ENCODE peak calls at places on chromosomes 6 and 20, in six cellular contexts. L, V, H, D, C and Y are unnamed samples. For H3K4me1 and H3K36me3, the result is how much of the 10 kb centered on the place peaks cover.

GRCh38 chr6:5215799-5216198 is 45.0 kb downstream of the LYRM4 start:
- DNase-seq in L (no peak), V (no peak), H (no peak), D (no peak), C (no peak), Y (no peak)

GRCh38 chr6:105769987-105770386 is 316.1 kb upstream of the PRDM1 start:
- DNase-seq in L (no peak), V (no peak), H (no peak), D (no peak), C (no peak), Y (no peak)

GRCh38 chr20:56454754-56455153 is 13.7 kb upstream of the RTF2 start:
- DNase-seq in L (no peak), V (no peak), H (no peak), D (no peak), C (no peak), Y (no peak)

GRCh38 chr6:149887343-149887742 is 10.6 kb downstream of the RAET1E start:
- DNase-seq in L (peak), V (no peak), H (no peak), D (no peak), C (no peak), Y (no peak)

GRCh38 chr6:134379599-134379998 is 61.7 kb upstream of the SGK1 start:
- DNase-seq in L (no peak), V (no peak), H (no peak), D (no peak), C (no peak), Y (no peak)

GRCh38 chr20:59403261-59403961 is 103.0 kb downstream of the EDN3 start:
- DNase-seq in L (peak), V (no peak), H (peak), D (peak), C (no peak), Y (no peak)

GRCh38 chr6:139027620-139028182 is 844 bp upstream of the ABRACL start:
- DNase-seq in L (no peak), V (no peak), H (no peak), D (no peak), C (no peak), Y (no peak)

GRCh38 chr6:14682821-14683220 is 563.0 kb upstream of the JARID2 start:
- DNase-seq in L (no peak), V (no peak), H (no peak), D (no peak), C (no peak), Y (no peak)

GRCh38 chr6:147205690-147206600 is 1.7 kb downstream of the STXBP5 start:
- DNase-seq in L (no peak), V (no peak), H (no peak), D (no peak), C (no peak), Y (no peak)

GRCh38 chr20:50510706-50511401 is 671 bp downstream of the PTPN1 start:
- DNase-seq in L (peak), V (no peak), H (peak), D (no peak), C (no peak), Y (no peak)

GRCh38 chr6:42316390-42316970 is 98.8 kb upstream of the MRPS10 start:
- DNase-seq in L (no peak), V (no peak), H (no peak), D (no peak), C (no peak), Y (no peak)

GRCh38 chr6:19587238-19587942 is 249.8 kb upstream of the ID4 start:
- DNase-seq in L (no peak), V (no peak), H (no peak), D (no peak), C (no peak), Y (no peak)

GRCh38 chr6:56514395-56514794 is 128.3 kb downstream of the DST start:
- DNase-seq in L (no peak), V (no peak), H (no peak), D (no peak), C (no peak), Y (peak)

GRCh38 chr6:114747995-114748625 is 405.3 kb upstream of the HS3ST5 start:
- DNase-seq in L (no peak), V (no peak), H (peak), D (peak), C (no peak), Y (no peak)

GRCh38 chr6:28474441-28475219 is 31.3 kb upstream of the ZSCAN23 start:
- DNase-seq in L (no peak), V (no peak), H (no peak), D (no peak), C (no peak), Y (no peak)

GRCh38 chr6:131212024-131212423 is 76.8 kb downstream of the AKAP7 start:
- DNase-seq in L (no peak), V (no peak), H (no peak), D (no peak), C (no peak), Y (no peak)

GRCh38 chr20:9068896-9069663 is at the start of gene PLCB4:
- DNase-seq in L (peak), V (no peak), H (peak), D (peak), C (no peak), Y (no peak)

GRCh38 chr6:45845546-45845945 is 170.1 kb downstream of the CLIC5 start:
- DNase-seq in L (no peak), V (no peak), H (no peak), D (no peak), C (no peak), Y (no peak)

GRCh38 chr20:35904982-35905663 is 49.2 kb downstream of the SCAND1 start:
- DNase-seq in L (no peak), V (no peak), H (no peak), D (no peak), C (no peak), Y (no peak)

GRCh38 chr20:64161595-64162238 is 2.5 kb upstream of the MYT1 start:
- DNase-seq in L (peak), V (no peak), H (peak), D (peak), C (no peak), Y (no peak)

GRCh38 chr20:25389858-25390537 is 637 bp downstream of the ABHD12 start:
- DNase-seq in L (peak), V (no peak), H (peak), D (peak), C (no peak), Y (no peak)

GRCh38 chr20:37945034-37945660 is 42.2 kb downstream of the VSTM2L start:
- DNase-seq in L (no peak), V (no peak), H (no peak), D (no peak), C (no peak), Y (no peak)

GRCh38 chr20:2311329-2311728 is 15.5 kb downstream of the TGM3 start:
- DNase-seq in L (no peak), V (no peak), H (no peak), D (no peak), C (no peak), Y (no peak)

GRCh38 chr20:35885212-35885611 is 69.1 kb downstream of the SCAND1 start:
- DNase-seq in L (no peak), V (no peak), H (no peak), D (no peak), C (no peak), Y (no peak)

GRCh38 chr6:122610690-122611455 is 668 bp downstream of the PKIB start:
- DNase-seq in L (peak), V (no peak), H (no peak), D (peak), C (no peak), Y (peak)

GRCh38 chr20:24147961-24148360 is 159.4 kb upstream of the GGTLC1 start:
- DNase-seq in L (no peak), V (no peak), H (no peak), D (no peak), C (no peak), Y (no peak)
- H3K4me1 ChIP-seq in L (under half), V (under half), H (under half), D (under half), C (under half), Y (under half)

GRCh38 chr6:110902091-110902490 is 27.5 kb downstream of the AMD1 start:
- DNase-seq in L (no peak), V (no peak), H (no peak), D (no peak), C (no peak), Y (no peak)

GRCh38 chr6:110900028-110900598 is 25.5 kb downstream of the AMD1 start:
- DNase-seq in L (no peak), V (no peak), H (no peak), D (no peak), C (no peak), Y (no peak)

GRCh38 chr6:110895907-110896608 is 21.5 kb downstream of the AMD1 start:
- DNase-seq in L (no peak), V (no peak), H (no peak), D (no peak), C (no peak), Y (no peak)

GRCh38 chr6:110897433-110897832 is 22.8 kb downstream of the AMD1 start:
- DNase-seq in L (no peak), V (no peak), H (no peak), D (no peak), C (no peak), Y (no peak)

GRCh38 chr6:110898111-110898510 is 23.5 kb downstream of the AMD1 start:
- DNase-seq in L (no peak), V (no peak), H (no peak), D (no peak), C (no peak), Y (no peak)
- H3K36me3 ChIP-seq in L (under half), V (half or more), H (under half), D (under half), C (under half), Y (under half)

DNA sequence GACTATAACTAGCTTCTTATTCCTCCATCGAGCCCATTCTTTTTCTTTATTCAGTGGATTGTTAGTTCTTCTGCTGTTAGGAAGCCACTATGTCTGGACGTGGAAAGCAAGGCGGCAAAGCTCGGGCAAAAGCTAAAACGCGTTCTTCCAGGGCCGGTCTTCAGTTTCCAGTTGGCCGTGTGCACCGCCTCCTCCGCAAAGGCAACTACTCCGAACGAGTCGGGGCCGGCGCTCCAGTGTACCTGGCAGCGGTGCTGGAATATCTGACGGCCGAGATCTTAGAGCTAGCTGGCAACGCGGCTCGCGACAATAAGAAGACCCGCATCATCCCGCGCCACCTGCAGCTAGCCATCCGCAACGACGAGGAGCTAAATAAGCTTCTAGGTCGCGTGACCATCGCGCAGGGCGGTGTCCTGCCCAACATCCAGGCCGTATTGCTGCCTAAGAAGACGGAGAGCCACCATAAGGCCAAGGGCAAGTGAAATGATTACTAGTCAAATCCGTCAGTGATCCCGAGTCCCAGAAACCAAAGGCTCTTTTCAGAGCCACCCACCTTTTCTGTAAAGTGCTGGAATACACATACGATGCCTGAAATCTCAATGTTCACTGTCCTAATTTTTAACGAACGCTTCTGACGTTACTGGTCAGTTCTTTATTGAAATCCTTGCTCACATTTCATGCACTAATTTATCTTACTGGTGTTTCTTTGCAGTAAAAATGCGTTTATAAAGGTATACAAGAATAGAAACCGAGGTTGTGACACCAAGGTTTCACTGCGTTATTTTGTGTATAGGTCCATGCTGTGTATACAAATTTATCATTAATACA is 129.9 kb downstream of the HFE start:
- DNase-seq in L (peak), V (no peak), H (peak), D (peak), C (no peak), Y (peak)
- TF ChIP-seq CTCF in L (peak), V (peak), H (peak), D (no peak), C (peak), Y (peak)

GRCh38 chr6:108656834-108657233 is 96.1 kb downstream of the FOXO3 start:
- DNase-seq in L (no peak), V (no peak), H (no peak), D (peak), C (no peak), Y (no peak)

GRCh38 chr6:108655840-108656650 is 95.3 kb downstream of the FOXO3 start:
- DNase-seq in L (no peak), V (no peak), H (no peak), D (no peak), C (peak), Y (no peak)

GRCh38 chr6:108653864-108654402 is 93.2 kb downstream of the FOXO3 start:
- DNase-seq in L (peak), V (no peak), H (peak), D (no peak), C (peak), Y (peak)

GRCh38 chr6:108652375-108652774 is 91.7 kb downstream of the FOXO3 start:
- DNase-seq in L (no peak), V (no peak), H (no peak), D (no peak), C (no peak), Y (no peak)

DNA sequence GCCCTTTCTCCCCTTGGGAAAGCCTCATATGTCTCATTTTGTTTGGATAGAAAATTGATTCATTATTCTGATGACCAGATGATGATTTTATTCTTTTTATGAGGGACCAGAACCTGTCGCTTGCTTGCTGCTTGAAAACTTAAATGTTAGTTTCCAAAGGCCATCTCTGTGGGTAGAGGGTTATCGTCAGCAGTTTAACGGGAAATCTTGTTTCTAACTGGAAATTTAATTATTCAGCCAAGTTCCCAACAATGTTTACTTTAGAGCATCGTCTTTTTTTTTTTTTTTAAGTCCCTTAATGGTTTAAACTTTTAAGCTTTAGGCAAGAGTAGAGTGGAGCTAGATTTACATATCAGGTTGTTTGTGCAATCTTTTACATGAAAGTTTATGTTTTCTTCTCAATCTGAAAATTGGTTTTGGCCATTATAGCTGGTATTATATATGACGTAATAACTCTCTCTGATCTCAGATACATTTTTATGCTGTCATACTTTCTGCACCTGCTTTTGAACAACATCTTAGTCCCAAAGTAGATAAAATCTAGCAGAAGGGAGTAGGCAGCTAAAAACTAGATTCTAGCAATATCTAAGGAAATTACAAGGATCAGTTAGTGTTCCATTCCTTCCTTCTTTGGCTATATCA is 93.9 kb downstream of the FOXO3 start:
- DNase-seq in L (no peak), V (no peak), H (no peak), D (no peak), C (no peak), Y (no peak)
- H3K4me1 ChIP-seq in L (half or more), V (under half), H (half or more), D (half or more), C (half or more), Y (under half)

DNA sequence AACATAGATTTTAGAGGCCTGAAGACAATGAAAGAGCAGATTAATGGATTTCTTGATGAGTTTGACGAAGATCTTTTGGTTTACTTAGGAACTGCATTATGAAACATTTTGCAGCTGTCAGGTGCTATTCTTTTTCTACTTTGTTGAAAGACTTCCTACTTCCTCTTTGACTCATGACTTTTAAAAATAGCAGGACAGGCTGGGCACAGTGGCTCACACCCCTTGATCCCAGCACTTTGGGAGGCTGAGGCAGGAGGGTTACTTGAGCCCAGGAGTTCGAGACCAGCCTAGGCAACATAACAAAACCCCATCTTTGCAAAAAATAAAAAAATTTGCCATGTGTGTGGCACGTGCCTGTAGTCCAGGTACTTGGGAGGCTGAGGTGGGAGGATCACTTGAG is 52.0 kb downstream of the ITCH start:
- DNase-seq in L (no peak), V (no peak), H (no peak), D (no peak), C (peak), Y (no peak)
- H3K36me3 ChIP-seq in L (under half), V (half or more), H (under half), D (under half), C (under half), Y (half or more)

DNA sequence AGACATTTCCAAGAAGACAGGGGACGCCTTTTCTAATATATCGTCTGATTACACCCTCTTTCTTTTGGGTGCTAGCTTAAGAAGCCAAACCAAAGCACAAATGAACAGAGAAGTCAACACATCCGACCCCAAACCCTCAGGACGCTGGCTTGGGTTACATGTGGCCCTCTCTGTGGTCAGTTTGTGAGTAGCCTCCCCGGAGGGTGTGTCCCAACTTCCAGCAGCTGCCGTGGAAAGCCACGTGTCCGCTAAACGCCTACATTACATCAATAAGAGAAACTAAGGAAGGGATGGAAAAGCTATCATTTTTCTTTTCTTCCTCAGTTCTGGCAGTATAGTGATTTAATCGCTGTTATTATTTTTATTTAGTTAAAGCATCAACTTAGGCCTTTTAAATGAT is 487 bp upstream of the BMP6 start:
- DNase-seq in L (peak), V (no peak), H (no peak), D (no peak), C (no peak), Y (no peak)
- TF ChIP-seq CTCF in L (no peak), V (no peak), H (no peak), D (no peak), C (no peak), Y (no peak)